ENCODE peak calls at places on chromosome 2, in seven cellular contexts. F, R, V, B, H, M and C are unnamed samples.

GRCh38 chr2:180101846-180102245 is 94.7 kb upstream of the CWC22 start:
- DNase-seq in B (no peak), V (no peak), M (no peak), R (no peak), F (no peak), H (no peak), C (no peak)

GRCh38 chr2:137912358-137912757 is 51.9 kb upstream of the HNMT start:
- DNase-seq in R (no peak), F (peak), V (no peak), M (no peak), H (no peak), B (no peak), C (no peak)

GRCh38 chr2:102667072-102667471 is 47.7 kb downstream of the SLC9A2 start:
- DNase-seq in V (no peak), R (no peak), M (no peak), F (peak), H (no peak), B (no peak), C (no peak)

GRCh38 chr2:128435576-128436497 is 117.2 kb upstream of the HS6ST1 start:
- DNase-seq in M (no peak), R (no peak), V (peak), F (no peak), H (peak), B (no peak), C (no peak)

GRCh38 chr2:1972948-1973347 is 228.6 kb upstream of the PXDN start:
- DNase-seq in B (no peak), F (no peak), R (no peak), M (no peak), V (no peak), H (no peak), C (no peak)

GRCh38 chr2:1055014-1055595 is 104.5 kb downstream of the SNTG2 start:
- DNase-seq in R (peak), B (no peak), F (no peak), H (no peak), V (no peak), M (no peak), C (peak)

GRCh38 chr2:127398239-127398590 is 10.4 kb upstream of the MAP3K2 start:
- DNase-seq in B (peak), H (peak), F (peak), M (no peak), R (peak), V (peak), C (peak)

GRCh38 chr2:235055891-235056516 is 104.2 kb downstream of the SH3BP4 start:
- DNase-seq in V (no peak), B (no peak), M (no peak), H (peak), R (peak), F (no peak), C (no peak)

GRCh38 chr2:12236136-12236834 is 480.5 kb upstream of the TRIB2 start:
- DNase-seq in R (no peak), M (no peak), B (no peak), H (no peak), V (no peak), F (no peak), C (no peak)

GRCh38 chr2:217733461-217733860 is 269.3 kb downstream of the TNS1 start:
- DNase-seq in R (no peak), H (no peak), V (no peak), F (no peak), M (no peak), B (no peak), C (no peak)

GRCh38 chr2:19739256-19739655 is 162.5 kb downstream of the TTC32 start:
- DNase-seq in H (no peak), F (no peak), M (no peak), B (no peak), V (no peak), R (no peak), C (no peak)

GRCh38 chr2:208256192-208256782 is 1.4 kb upstream of the IDH1 start:
- DNase-seq in M (no peak), F (peak), R (peak), B (no peak), V (no peak), H (no peak), C (no peak)
- H3K4me3 ChIP-seq in M (no peak), F (no peak), R (no peak), B (no peak), V (no peak), H (no peak), C (no peak)

GRCh38 chr2:119251652-119252051 is 28.0 kb downstream of the STEAP3 start:
- DNase-seq in V (no peak), B (no peak), F (no peak), H (no peak), M (no peak), R (no peak), C (no peak)

GRCh38 chr2:119250891-119251290 is 27.3 kb downstream of the STEAP3 start:
- DNase-seq in M (no peak), B (no peak), H (no peak), R (no peak), V (no peak), F (no peak), C (no peak)

GRCh38 chr2:119253114-119253702 is 29.6 kb downstream of the STEAP3 start:
- DNase-seq in R (peak), V (no peak), H (no peak), B (no peak), F (no peak), M (no peak), C (no peak)

GRCh38 chr2:119253760-119254600 is 30.3 kb downstream of the STEAP3 start:
- DNase-seq in B (no peak), V (no peak), M (no peak), R (no peak), H (no peak), F (no peak), C (no peak)

DNA sequence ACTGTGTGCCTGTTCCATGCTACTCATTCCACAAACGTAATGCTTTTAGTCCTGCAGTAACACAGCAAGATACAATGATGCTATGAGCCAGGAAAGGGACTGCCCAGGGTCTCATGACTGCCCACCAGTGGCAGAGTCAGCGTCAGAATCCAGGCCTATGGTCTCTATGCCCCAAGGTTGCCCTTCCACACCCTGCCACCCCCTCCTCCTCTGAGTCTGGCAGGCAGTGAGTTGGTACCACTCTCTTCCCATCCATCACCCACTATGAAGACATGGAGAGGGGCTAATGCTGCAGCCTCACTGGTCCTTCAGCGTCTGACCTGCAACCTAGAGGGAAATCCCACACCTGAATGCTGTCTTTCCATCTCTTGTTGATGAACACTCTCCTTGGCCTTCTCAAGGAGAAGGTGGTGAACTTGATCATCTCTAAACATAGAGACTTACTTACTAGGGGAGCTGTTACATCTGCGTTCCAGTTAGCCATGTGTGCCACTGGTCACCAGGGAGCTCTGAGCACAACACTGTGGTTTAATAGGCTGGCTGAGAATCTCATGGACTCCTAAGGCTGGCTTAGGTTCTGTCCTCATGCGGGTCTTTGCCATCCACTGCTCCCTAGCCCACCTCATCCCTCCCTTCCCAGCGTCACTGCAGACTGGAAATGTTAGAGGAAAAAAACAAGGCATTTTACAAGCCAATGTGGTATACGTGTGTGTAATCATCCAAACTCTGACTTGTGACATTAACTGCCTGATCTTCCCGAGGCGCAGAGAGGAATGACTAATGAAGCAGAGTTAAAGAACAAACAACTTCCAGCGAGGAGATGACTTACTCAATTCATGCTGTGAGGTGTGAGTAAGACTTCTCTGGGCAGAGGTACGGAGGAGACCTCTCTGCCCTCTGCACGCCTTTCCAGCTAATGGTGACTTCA is 28.8 kb downstream of the STEAP3 start:
- DNase-seq in F (no peak), R (peak), M (no peak), B (no peak), H (no peak), V (no peak), C (peak)
- TF ChIP-seq CTCF in F (no peak), R (no peak), M (no peak), B (no peak), H (no peak), V (no peak), C (no peak)

GRCh38 chr2:64865831-64866146 is 123.4 kb upstream of the SLC1A4 start:
- DNase-seq in F (no peak), V (no peak), R (no peak), B (no peak), H (no peak), M (no peak), C (no peak)
- H3K4me3 ChIP-seq in F (no peak), V (peak), R (peak), B (no peak), H (peak), M (peak), C (peak)

DNA sequence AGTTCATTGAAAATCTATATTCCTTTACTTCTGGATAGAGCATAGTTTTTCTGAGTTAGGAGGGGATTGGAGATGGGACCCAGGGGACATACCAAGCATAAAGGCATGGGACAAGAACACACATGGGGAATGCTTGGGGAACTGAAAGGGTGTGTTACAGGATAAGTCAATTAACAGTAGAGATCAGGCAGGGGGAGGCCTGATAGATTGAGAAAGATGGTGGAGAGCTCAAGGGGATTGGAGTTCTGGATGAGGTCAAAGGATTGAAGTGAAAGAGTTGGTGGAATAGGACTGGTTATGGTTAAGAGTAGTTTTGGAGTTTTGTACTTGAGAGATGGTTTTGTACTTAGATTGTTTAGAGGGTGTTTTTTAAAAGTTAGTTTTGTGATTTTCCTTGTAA is 16.1 kb downstream of the ACSL3 start:
- DNase-seq in B (no peak), F (no peak), M (no peak), V (no peak), H (no peak), R (no peak), C (no peak)
- TF ChIP-seq CTCF in B (no peak), F (no peak), M (no peak), V (no peak), H (no peak), R (no peak), C (no peak)

DNA sequence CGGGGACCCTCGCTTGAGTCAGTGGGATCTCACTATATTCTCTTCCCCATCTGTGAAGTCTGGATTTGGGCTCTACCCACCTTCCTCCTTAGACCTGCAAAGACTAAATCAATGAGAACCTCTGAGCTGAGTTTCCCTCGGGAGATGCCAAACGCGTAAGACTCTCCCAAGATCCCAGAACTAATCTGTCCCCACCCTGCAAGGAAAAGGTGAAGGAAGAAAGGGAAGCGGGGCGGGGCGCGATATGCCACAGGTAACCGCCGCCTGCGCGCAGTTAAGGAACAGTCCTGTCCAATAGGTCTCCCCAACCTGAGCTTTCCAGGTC is 780 bp downstream of the SRD5A2 start:
- DNase-seq in F (no peak), R (no peak), H (no peak), M (no peak), B (no peak), V (no peak), C (no peak)
- H3K4me3 ChIP-seq in F (no peak), R (no peak), H (no peak), M (no peak), B (no peak), V (peak), C (no peak)

DNA sequence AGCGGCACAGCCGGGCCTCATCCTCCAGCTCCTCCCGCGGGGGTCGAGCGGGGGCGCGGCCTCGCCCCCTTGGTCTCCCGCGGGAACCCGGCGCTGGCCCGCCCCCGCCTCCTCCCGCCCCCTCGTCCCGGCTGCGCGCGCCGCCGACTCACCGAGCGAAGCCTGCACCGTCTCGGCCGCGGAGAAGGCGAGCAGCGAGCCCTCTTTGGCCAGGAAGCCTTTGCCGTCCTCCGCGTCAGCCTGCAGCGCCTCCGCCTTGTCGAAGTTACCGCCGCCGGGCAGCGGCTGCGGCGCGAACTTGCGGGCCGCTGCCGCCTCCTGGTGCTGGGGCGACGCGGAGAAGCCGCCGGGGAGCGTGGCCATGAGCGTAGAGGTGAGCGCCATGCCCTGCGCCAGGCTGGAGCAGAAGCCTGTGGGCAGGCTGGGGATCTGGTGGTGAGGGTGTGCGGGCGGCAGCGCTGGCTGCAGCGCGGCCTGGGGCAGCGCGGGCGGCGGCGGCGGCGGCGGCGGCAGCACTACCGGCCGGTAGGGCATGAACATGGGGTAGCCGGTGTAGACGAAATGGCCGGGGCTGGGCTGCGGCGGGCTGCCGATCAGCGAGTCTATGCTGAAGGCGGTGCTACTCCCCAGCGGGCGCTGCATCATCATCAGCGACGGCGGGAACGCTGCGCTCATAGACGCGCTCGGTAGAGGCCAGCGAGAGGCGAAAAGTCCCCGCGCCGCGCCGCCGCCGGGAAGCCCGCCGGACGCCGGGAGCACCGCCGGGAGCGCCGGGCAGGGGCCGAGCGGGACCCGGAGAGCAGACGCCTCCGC is 683 bp downstream of the GBX2 start:
- DNase-seq in R (peak), M (no peak), B (no peak), V (no peak), F (no peak), H (peak), C (no peak)
- TF ChIP-seq CTCF in R (peak), M (no peak), B (no peak), V (peak), F (no peak), H (no peak), C (no peak)

GRCh38 chr2:174680221-174680620 is 82.6 kb upstream of the WIPF1 start:
- DNase-seq in B (no peak), M (no peak), F (no peak), H (no peak), V (no peak), R (no peak), C (no peak)
- H3K4me3 ChIP-seq in B (no peak), M (no peak), F (no peak), H (no peak), V (no peak), R (no peak), C (no peak)